ENCODE peak calls at places on chromosomes 16 and 17, in ten cellular contexts. M is GM12878, X is Panc1, B is transverse colon, F is sigmoid colon, D is upper lobe of left lung, E is H1, V is GM23338, Z is esophagus muscularis mucosa, Q is stomach. Y is an unnamed sample.
A peak's percentile ranks its signal among the peaks of the same experiment; 100 is the strongest.

GRCh38 chr17:36703860-36704266 is 102.5 kb downstream of the MRM1 start:
- DNase-seq in M (no peak), X (no peak), B (peak; percentile 32), F (no peak), D (no peak), E (no peak), V (peak; percentile 94), Z (no peak), Q (no peak), Y (no peak)

GRCh38 chr17:73388578-73388905 is 76.7 kb upstream of the CDC42EP4 start:
- DNase-seq in M (no peak), X (no peak), B (no peak), F (no peak), D (no peak), E (no peak), V (no peak), Z (no peak), Q (no peak), Y (no peak)

GRCh38 chr17:36118477-36119353 is 15.1 kb downstream of the CCL4 start:
- DNase-seq in M (no peak), X (no peak), B (no peak), F (no peak), D (no peak), E (no peak), V (no peak), Z (no peak), Q (no peak), Y (no peak)

GRCh38 chr17:7191571-7192270 is 12.6 kb upstream of the ASGR1 start:
- DNase-seq in M (no peak), X (no peak), B (no peak), F (no peak), D (peak; percentile 39), E (peak; percentile 53), V (peak; percentile 94), Z (no peak), Q (no peak), Y (peak; percentile 74)

GRCh38 chr16:24685539-24686432 is 43.7 kb upstream of the TNRC6A start:
- DNase-seq in M (no peak), X (no peak), B (peak; percentile 55), F (peak; percentile 93), D (no peak), E (no peak), V (peak; percentile 80), Z (no peak), Q (peak; percentile 33), Y (peak; percentile 62)

GRCh38 chr17:28340374-28340773 is 4.8 kb downstream of the TNFAIP1 start:
- DNase-seq in M (no peak), X (no peak), B (no peak), F (no peak), D (no peak), E (no peak), V (no peak), Z (no peak), Q (no peak), Y (no peak)

GRCh38 chr17:27449541-27449940 is 6.7 kb upstream of the KSR1 start:
- DNase-seq in M (no peak), X (no peak), B (no peak), F (no peak), D (no peak), E (no peak), V (no peak), Z (no peak), Q (no peak), Y (no peak)

GRCh38 chr17:59347975-59348391 is 16.5 kb downstream of the YPEL2 start:
- DNase-seq in M (no peak), X (no peak), B (no peak), F (no peak), D (peak; percentile 45), E (no peak), V (no peak), Z (no peak), Q (no peak), Y (no peak)

GRCh38 chr17:50171371-50172071 is 5.7 kb downstream of the SGCA start:
- DNase-seq in M (no peak), X (no peak), B (no peak), F (no peak), D (no peak), E (no peak), V (no peak), Z (no peak), Q (no peak), Y (no peak)

GRCh38 chr16:19031738-19032137 is 35.7 kb upstream of the COQ7 start:
- DNase-seq in M (no peak), X (no peak), B (no peak), F (no peak), D (no peak), E (no peak), V (no peak), Z (no peak), Q (no peak), Y (no peak)

GRCh38 chr16:79599837-79600635 is 501 bp downstream of the MAF start:
- DNase-seq in M (no peak), X (no peak), B (no peak), F (peak; percentile 82), D (peak; percentile 51), E (no peak), V (peak; percentile 74), Z (no peak), Q (peak; percentile 72), Y (no peak)

GRCh38 chr17:77810536-77810935 is 148.0 kb upstream of the TNRC6C start:
- DNase-seq in M (no peak), X (no peak), B (peak; percentile 26), F (peak; percentile 88), D (no peak), E (no peak), V (no peak), Z (no peak), Q (no peak), Y (no peak)

GRCh38 chr17:60677308-60678117 is at the start of gene BCAS3:
- DNase-seq in M (peak; percentile 97), X (peak; percentile 93), B (peak; percentile 98), F (peak; percentile 99), D (peak; percentile 99), E (peak; percentile 95), V (peak; percentile 100), Z (peak; percentile 99), Q (peak; percentile 97), Y (peak; percentile 99)

GRCh38 chr16:63361032-63361624 is 1324.9 kb upstream of the CDH8 start:
- DNase-seq in M (no peak), X (peak; percentile 15), B (no peak), F (no peak), D (no peak), E (no peak), V (peak; percentile 75), Z (no peak), Q (no peak), Y (no peak)

GRCh38 chr17:80281516-80281915 is 20.9 kb downstream of the RNF213 start:
- DNase-seq in M (no peak), X (no peak), B (no peak), F (no peak), D (no peak), E (no peak), V (no peak), Z (no peak), Q (no peak), Y (no peak)

GRCh38 chr17:42424991-42425610 is 2.0 kb upstream of the CAVIN1 start:
- DNase-seq in M (no peak), X (no peak), B (no peak), F (peak; percentile 44), D (no peak), E (no peak), V (no peak), Z (no peak), Q (no peak), Y (no peak)

GRCh38 chr17:29146369-29146972 is 33.7 kb downstream of the MYO18A start:
- DNase-seq in M (no peak), X (no peak), B (no peak), F (no peak), D (no peak), E (no peak), V (no peak), Z (no peak), Q (no peak), Y (no peak)

GRCh38 chr16:49262501-49262900 is 19.1 kb downstream of the CBLN1 start:
- DNase-seq in M (no peak), X (no peak), B (no peak), F (no peak), D (no peak), E (no peak), V (no peak), Z (peak; percentile 77), Q (no peak), Y (no peak)

GRCh38 chr17:54196751-54197150 is 374.0 kb downstream of the KIF2B start:
- DNase-seq in M (no peak), X (no peak), B (no peak), F (no peak), D (no peak), E (no peak), V (no peak), Z (no peak), Q (no peak), Y (no peak)

GRCh38 chr17:54194268-54194667 is 371.5 kb downstream of the KIF2B start:
- DNase-seq in M (no peak), X (no peak), B (no peak), F (no peak), D (no peak), E (no peak), V (no peak), Z (no peak), Q (no peak), Y (no peak)
- TF ChIP-seq POLR2AphosphoS5 in M (no peak), X (no peak), B (no peak), F (no peak), D (no peak), E (no peak), V (no peak), Z (no peak), Q (no peak), Y (no peak)

DNA sequence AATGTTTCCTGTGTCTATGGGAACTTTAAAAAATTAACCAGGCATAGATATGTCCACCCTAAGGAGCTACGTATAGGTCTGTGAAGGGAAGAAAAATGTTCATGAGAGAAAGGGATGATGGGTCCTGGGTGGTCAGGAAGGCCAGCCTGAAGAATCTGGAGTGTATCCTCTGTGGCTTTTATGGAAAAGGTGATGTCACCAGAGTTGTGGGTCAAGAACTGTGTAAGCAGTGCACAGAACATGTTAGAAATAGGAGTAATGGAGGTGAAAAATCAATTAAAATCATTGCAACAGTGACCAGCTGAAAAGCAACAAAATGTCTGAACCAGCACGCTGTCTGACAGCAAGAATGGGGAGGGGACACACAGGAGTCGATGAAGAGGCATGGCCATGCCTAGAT is 68.5 kb downstream of the USP31 start:
- DNase-seq in M (no peak), X (no peak), B (no peak), F (no peak), D (no peak), E (no peak), V (no peak), Z (no peak), Q (no peak), Y (no peak)
- H3K36me3 ChIP-seq in M (peaks cover 6% of the 10 kb centered on the region), X (peaks cover 8% of the 10 kb centered on the region), B (no peaks in the 10 kb centered on the region), F (peaks cover 80% of the 10 kb centered on the region), D (peaks cover 2% of the 10 kb centered on the region), E (peaks cover 10% of the 10 kb centered on the region), V (peaks cover 3% of the 10 kb centered on the region), Z (peaks cover 33% of the 10 kb centered on the region), Q (peaks cover 85% of the 10 kb centered on the region), Y (peaks cover 35% of the 10 kb centered on the region)

GRCh38 chr17:338442-339192 is 14.0 kb downstream of the RPH3AL start:
- DNase-seq in M (no peak), X (no peak), B (peak; percentile 28), F (peak; percentile 66), D (no peak), E (no peak), V (no peak), Z (no peak), Q (peak; percentile 63), Y (peak; percentile 67)
- TF ChIP-seq POLR2AphosphoS5 in M (no peak), X (no peak), B (no peak), F (no peak), D (no peak), E (no peak), V (no peak), Z (no peak), Q (no peak), Y (no peak)

GRCh38 chr16:1657841-1658240 is 20.2 kb upstream of the JPT2 start:
- DNase-seq in M (no peak), X (no peak), B (no peak), F (no peak), D (no peak), E (no peak), V (no peak), Z (no peak), Q (no peak), Y (no peak)
- H3K36me3 ChIP-seq in M (peaks cover 5% of the 10 kb centered on the region), X (peaks cover 6% of the 10 kb centered on the region), B (no peaks in the 10 kb centered on the region), F (peaks cover 97% of the 10 kb centered on the region), D (peaks cover 46% of the 10 kb centered on the region), E (peaks cover 32% of the 10 kb centered on the region), V (peaks cover 7% of the 10 kb centered on the region), Z (peaks cover 70% of the 10 kb centered on the region), Q (peaks cover 98% of the 10 kb centered on the region), Y (peaks cover 93% of the 10 kb centered on the region)

Y was measured in suprapubic skin.